ENCODE peak calls at places on chromosomes 6 and 20, in five cellular contexts. P is substantia nigra; J is stimulated activated CD4-positive, alpha-beta T cell treated with anti-CD3 and anti-CD28 coated beads, Interleukin-15, amount 100 ng/mL, for 1 hour; U is foreskin fibroblast; D is LHCN-M2. B is an unnamed sample.

GRCh38 chr6:118896339-118897136 is 2.6 kb downstream of the ASF1A start:
- DNase-seq in U (peak), D (peak), P (no peak), J (no peak), B (peak)

GRCh38 chr6:11120273-11121005 is 8.9 kb upstream of the ERVFRD-1 start:
- DNase-seq in J (no peak), D (peak), P (no peak), U (peak), B (peak)

GRCh38 chr6:74167951-74168350 is 471.9 kb downstream of the CD109 start:
- DNase-seq in P (no peak), U (no peak), D (no peak), J (no peak), B (no peak)

GRCh38 chr6:37459981-37460800 is 27.2 kb downstream of the CMTR1 start:
- DNase-seq in U (no peak), J (no peak), D (peak), P (no peak), B (no peak)

GRCh38 chr20:37816726-37817125 is 86.2 kb upstream of the VSTM2L start:
- DNase-seq in P (no peak), J (no peak), U (no peak), D (no peak), B (no peak)

GRCh38 chr6:162489406-162489976 is 238.1 kb downstream of the PRKN start:
- DNase-seq in U (no peak), J (no peak), D (no peak), P (no peak), B (no peak)

GRCh38 chr20:38633577-38634093 is 32.0 kb downstream of the ARHGAP40 start:
- DNase-seq in P (peak), D (peak), J (peak), U (peak), B (no peak)

GRCh38 chr20:51955756-51956155 is 153.4 kb upstream of the SALL4 start:
- DNase-seq in U (no peak), J (no peak), P (no peak), D (no peak), B (peak)

GRCh38 chr6:164753517-164753916 is 555.9 kb downstream of the C6orf118 start:
- DNase-seq in U (no peak), J (no peak), D (peak), P (no peak), B (peak)

GRCh38 chr20:23142162-23143050 is 56.3 kb upstream of the CD93 start:
- DNase-seq in U (no peak), P (no peak), D (no peak), J (no peak), B (no peak)

GRCh38 chr6:116011520-116011919 is 49.2 kb downstream of the FRK start:
- DNase-seq in P (no peak), J (no peak), U (no peak), D (no peak), B (no peak)